ENCODE peak calls at places on chromosomes 3 and 15, in six cellular contexts. X is B cell; P is PC-9; D is occipital lobe; Q is substantia nigra; O is CD4-positive, alpha-beta T cell. K is an unnamed sample.
A peak's percentile ranks its signal among the peaks of the same experiment; 100 is the strongest.

GRCh38 chr3:56881035-56881575 is 79.4 kb upstream of the ARHGEF3 start:
- DNase-seq in X (no peak), P (no peak), D (no peak), Q (no peak), O (no peak), K (no peak)

GRCh38 chr3:97772926-97773325 is 8.4 kb downstream of the ARL6 start:
- DNase-seq in X (no peak), P (no peak), D (no peak), Q (no peak), O (no peak), K (no peak)

GRCh38 chr15:66566963-66567531 is 1.2 kb upstream of the LCTL start:
- DNase-seq in X (peak; percentile 77), P (peak; percentile 43), D (no peak), Q (no peak), O (peak; percentile 31), K (no peak)

GRCh38 chr3:56787784-56788256 is 13.9 kb downstream of the ARHGEF3 start:
- DNase-seq in X (no peak), P (no peak), D (no peak), Q (no peak), O (no peak), K (no peak)

GRCh38 chr3:10601131-10601856 is 95.9 kb upstream of the ATP2B2 start:
- DNase-seq in X (no peak), P (no peak), D (peak; percentile 50), Q (peak; percentile 77), O (no peak), K (peak; percentile 52)

GRCh38 chr15:87672309-87672897 is 584.1 kb downstream of the NTRK3 start:
- DNase-seq in X (no peak), P (no peak), D (peak; percentile 5), Q (peak; percentile 2), O (no peak), K (peak; percentile 29)

GRCh38 chr15:88541709-88542341 is 4.7 kb downstream of the DET1 start:
- DNase-seq in X (no peak), P (no peak), D (no peak), Q (no peak), O (no peak), K (no peak)

GRCh38 chr3:43413676-43414368 is 127.5 kb downstream of the SNRK start:
- DNase-seq in X (no peak), P (no peak), D (no peak), Q (no peak), O (no peak), K (no peak)

GRCh38 chr15:65072027-65072426 is 4.2 kb upstream of the RASL12 start:
- DNase-seq in X (no peak), P (no peak), D (no peak), Q (no peak), O (no peak), K (no peak)